ENCODE peak calls at places on chromosome 3, in nine cellular contexts. One of them, this sample, is unnamed.

GRCh38 chr3:50491023-50491422 is 12.4 kb downstream of the CACNA2D2 start:
- ATAC-seq in pancreas: no peak
- ATAC-seq in activated naive CD8-positive, alpha-beta T cell treated with anti-CD3 and anti-CD28 coated beads, Interleukin-2, amount 10 ng/mL, durations not matched to agents 7 days and 5 days: peak; percentile 43
- ATAC-seq in stimulated activated effector memory CD8-positive, alpha-beta T cell treated with anti-CD3 and anti-CD28 coated beads, Interleukin-12 subunit alpha, Interleukin-12 subunit beta, amount 100 ng/mL, for 72 hours: peak; percentile 55
- ATAC-seq in Right ventricle myocardium inferior: no peak
- ATAC-seq in mucosa of descending colon: no peak
- ATAC-seq in CD4-positive, alpha-beta T cell: no peak
- ATAC-seq in activated CD8-positive, alpha-beta T cell treated with anti-CD3 and anti-CD28 coated beads for 36 hours: peak; percentile 82
- ATAC-seq in left cardiac atrium: no peak
- ATAC-seq in this sample: no peak

GRCh38 chr3:99498544-99499234 is 139.7 kb upstream of the COL8A1 start:
- ATAC-seq in stimulated activated effector memory CD8-positive, alpha-beta T cell treated with anti-CD3 and anti-CD28 coated beads, Interleukin-12 subunit alpha, Interleukin-12 subunit beta, amount 100 ng/mL, for 72 hours: peak; percentile 37
- ATAC-seq in activated naive CD8-positive, alpha-beta T cell treated with anti-CD3 and anti-CD28 coated beads, Interleukin-2, amount 10 ng/mL, durations not matched to agents 7 days and 5 days: no peak
- ATAC-seq in mucosa of descending colon: no peak
- ATAC-seq in Right ventricle myocardium inferior: peak; percentile 10
- ATAC-seq in pancreas: no peak
- ATAC-seq in left cardiac atrium: peak; percentile 54
- ATAC-seq in CD4-positive, alpha-beta T cell: no peak
- ATAC-seq in activated CD8-positive, alpha-beta T cell treated with anti-CD3 and anti-CD28 coated beads for 36 hours: no peak
- ATAC-seq in this sample: no peak

GRCh38 chr3:185040425-185040824 is 112.4 kb downstream of the C3orf70 start:
- ATAC-seq in left cardiac atrium: no peak
- ATAC-seq in pancreas: no peak
- ATAC-seq in stimulated activated effector memory CD8-positive, alpha-beta T cell treated with anti-CD3 and anti-CD28 coated beads, Interleukin-12 subunit alpha, Interleukin-12 subunit beta, amount 100 ng/mL, for 72 hours: no peak
- ATAC-seq in Right ventricle myocardium inferior: no peak
- ATAC-seq in CD4-positive, alpha-beta T cell: no peak
- ATAC-seq in activated CD8-positive, alpha-beta T cell treated with anti-CD3 and anti-CD28 coated beads for 36 hours: no peak
- ATAC-seq in mucosa of descending colon: no peak
- ATAC-seq in activated naive CD8-positive, alpha-beta T cell treated with anti-CD3 and anti-CD28 coated beads, Interleukin-2, amount 10 ng/mL, durations not matched to agents 7 days and 5 days: no peak
- ATAC-seq in this sample: no peak

GRCh38 chr3:168186293-168186983 is 90.7 kb upstream of the GOLIM4 start:
- ATAC-seq in stimulated activated effector memory CD8-positive, alpha-beta T cell treated with anti-CD3 and anti-CD28 coated beads, Interleukin-12 subunit alpha, Interleukin-12 subunit beta, amount 100 ng/mL, for 72 hours: no peak
- ATAC-seq in mucosa of descending colon: peak; percentile 34
- ATAC-seq in left cardiac atrium: no peak
- ATAC-seq in activated CD8-positive, alpha-beta T cell treated with anti-CD3 and anti-CD28 coated beads for 36 hours: no peak
- ATAC-seq in Right ventricle myocardium inferior: no peak
- ATAC-seq in CD4-positive, alpha-beta T cell: no peak
- ATAC-seq in pancreas: peak; percentile 89
- ATAC-seq in activated naive CD8-positive, alpha-beta T cell treated with anti-CD3 and anti-CD28 coated beads, Interleukin-2, amount 10 ng/mL, durations not matched to agents 7 days and 5 days: no peak
- ATAC-seq in this sample: no peak

GRCh38 chr3:111926266-111926676 is 52.6 kb upstream of the ABHD10 start:
- ATAC-seq in mucosa of descending colon: no peak
- ATAC-seq in stimulated activated effector memory CD8-positive, alpha-beta T cell treated with anti-CD3 and anti-CD28 coated beads, Interleukin-12 subunit alpha, Interleukin-12 subunit beta, amount 100 ng/mL, for 72 hours: no peak
- ATAC-seq in pancreas: no peak
- ATAC-seq in left cardiac atrium: no peak
- ATAC-seq in activated CD8-positive, alpha-beta T cell treated with anti-CD3 and anti-CD28 coated beads for 36 hours: no peak
- ATAC-seq in CD4-positive, alpha-beta T cell: no peak
- ATAC-seq in activated naive CD8-positive, alpha-beta T cell treated with anti-CD3 and anti-CD28 coated beads, Interleukin-2, amount 10 ng/mL, durations not matched to agents 7 days and 5 days: no peak
- ATAC-seq in Right ventricle myocardium inferior: no peak
- ATAC-seq in this sample: no peak

GRCh38 chr3:43810797-43811196 is 120.1 kb downstream of the ABHD5 start:
- ATAC-seq in Right ventricle myocardium inferior: no peak
- ATAC-seq in pancreas: no peak
- ATAC-seq in left cardiac atrium: no peak
- ATAC-seq in activated naive CD8-positive, alpha-beta T cell treated with anti-CD3 and anti-CD28 coated beads, Interleukin-2, amount 10 ng/mL, durations not matched to agents 7 days and 5 days: no peak
- ATAC-seq in stimulated activated effector memory CD8-positive, alpha-beta T cell treated with anti-CD3 and anti-CD28 coated beads, Interleukin-12 subunit alpha, Interleukin-12 subunit beta, amount 100 ng/mL, for 72 hours: no peak
- ATAC-seq in CD4-positive, alpha-beta T cell: no peak
- ATAC-seq in activated CD8-positive, alpha-beta T cell treated with anti-CD3 and anti-CD28 coated beads for 36 hours: no peak
- ATAC-seq in mucosa of descending colon: no peak
- ATAC-seq in this sample: no peak

GRCh38 chr3:66490214-66490613 is 10.6 kb downstream of the LRIG1 start:
- ATAC-seq in left cardiac atrium: no peak
- ATAC-seq in activated CD8-positive, alpha-beta T cell treated with anti-CD3 and anti-CD28 coated beads for 36 hours: peak; percentile 40
- ATAC-seq in mucosa of descending colon: peak; percentile 27
- ATAC-seq in activated naive CD8-positive, alpha-beta T cell treated with anti-CD3 and anti-CD28 coated beads, Interleukin-2, amount 10 ng/mL, durations not matched to agents 7 days and 5 days: peak; percentile 75
- ATAC-seq in CD4-positive, alpha-beta T cell: peak; percentile 52
- ATAC-seq in pancreas: no peak
- ATAC-seq in Right ventricle myocardium inferior: no peak
- ATAC-seq in stimulated activated effector memory CD8-positive, alpha-beta T cell treated with anti-CD3 and anti-CD28 coated beads, Interleukin-12 subunit alpha, Interleukin-12 subunit beta, amount 100 ng/mL, for 72 hours: peak; percentile 60
- ATAC-seq in this sample: peak; percentile 56

GRCh38 chr3:149999421-149999820 is 28.7 kb upstream of the PFN2 start:
- ATAC-seq in activated naive CD8-positive, alpha-beta T cell treated with anti-CD3 and anti-CD28 coated beads, Interleukin-2, amount 10 ng/mL, durations not matched to agents 7 days and 5 days: no peak
- ATAC-seq in activated CD8-positive, alpha-beta T cell treated with anti-CD3 and anti-CD28 coated beads for 36 hours: no peak
- ATAC-seq in mucosa of descending colon: no peak
- ATAC-seq in stimulated activated effector memory CD8-positive, alpha-beta T cell treated with anti-CD3 and anti-CD28 coated beads, Interleukin-12 subunit alpha, Interleukin-12 subunit beta, amount 100 ng/mL, for 72 hours: no peak
- ATAC-seq in Right ventricle myocardium inferior: no peak
- ATAC-seq in CD4-positive, alpha-beta T cell: no peak
- ATAC-seq in pancreas: no peak
- ATAC-seq in left cardiac atrium: no peak
- ATAC-seq in this sample: no peak

GRCh38 chr3:183490653-183491052 is 62.2 kb upstream of the MCF2L2 start:
- ATAC-seq in activated CD8-positive, alpha-beta T cell treated with anti-CD3 and anti-CD28 coated beads for 36 hours: no peak
- ATAC-seq in left cardiac atrium: no peak
- ATAC-seq in pancreas: no peak
- ATAC-seq in CD4-positive, alpha-beta T cell: peak; percentile 68
- ATAC-seq in stimulated activated effector memory CD8-positive, alpha-beta T cell treated with anti-CD3 and anti-CD28 coated beads, Interleukin-12 subunit alpha, Interleukin-12 subunit beta, amount 100 ng/mL, for 72 hours: no peak
- ATAC-seq in Right ventricle myocardium inferior: no peak
- ATAC-seq in activated naive CD8-positive, alpha-beta T cell treated with anti-CD3 and anti-CD28 coated beads, Interleukin-2, amount 10 ng/mL, durations not matched to agents 7 days and 5 days: no peak
- ATAC-seq in mucosa of descending colon: peak; percentile 85
- ATAC-seq in this sample: no peak

GRCh38 chr3:30598663-30599545 is 7.5 kb upstream of the TGFBR2 start:
- ATAC-seq in activated CD8-positive, alpha-beta T cell treated with anti-CD3 and anti-CD28 coated beads for 36 hours: peak; percentile 85
- ATAC-seq in activated naive CD8-positive, alpha-beta T cell treated with anti-CD3 and anti-CD28 coated beads, Interleukin-2, amount 10 ng/mL, durations not matched to agents 7 days and 5 days: peak; percentile 76
- ATAC-seq in CD4-positive, alpha-beta T cell: peak; percentile 65
- ATAC-seq in Right ventricle myocardium inferior: no peak
- ATAC-seq in mucosa of descending colon: no peak
- ATAC-seq in left cardiac atrium: no peak
- ATAC-seq in pancreas: no peak
- ATAC-seq in stimulated activated effector memory CD8-positive, alpha-beta T cell treated with anti-CD3 and anti-CD28 coated beads, Interleukin-12 subunit alpha, Interleukin-12 subunit beta, amount 100 ng/mL, for 72 hours: peak; percentile 79
- ATAC-seq in this sample: no peak

GRCh38 chr3:60010778-60011177 is 961.0 kb upstream of the CFAP20DC start:
- ATAC-seq in Right ventricle myocardium inferior: no peak
- ATAC-seq in activated naive CD8-positive, alpha-beta T cell treated with anti-CD3 and anti-CD28 coated beads, Interleukin-2, amount 10 ng/mL, durations not matched to agents 7 days and 5 days: peak; percentile 100
- ATAC-seq in left cardiac atrium: no peak
- ATAC-seq in CD4-positive, alpha-beta T cell: peak; percentile 94
- ATAC-seq in activated CD8-positive, alpha-beta T cell treated with anti-CD3 and anti-CD28 coated beads for 36 hours: peak; percentile 97
- ATAC-seq in stimulated activated effector memory CD8-positive, alpha-beta T cell treated with anti-CD3 and anti-CD28 coated beads, Interleukin-12 subunit alpha, Interleukin-12 subunit beta, amount 100 ng/mL, for 72 hours: peak; percentile 99
- ATAC-seq in pancreas: no peak
- ATAC-seq in mucosa of descending colon: peak; percentile 87
- ATAC-seq in this sample: no peak

GRCh38 chr3:50246517-50246954 is 10.5 kb downstream of the GNAI2 start:
- ATAC-seq in pancreas: peak; percentile 16
- ATAC-seq in Right ventricle myocardium inferior: peak; percentile 22
- ATAC-seq in CD4-positive, alpha-beta T cell: peak; percentile 86
- ATAC-seq in activated CD8-positive, alpha-beta T cell treated with anti-CD3 and anti-CD28 coated beads for 36 hours: peak; percentile 84
- ATAC-seq in mucosa of descending colon: peak; percentile 48
- ATAC-seq in stimulated activated effector memory CD8-positive, alpha-beta T cell treated with anti-CD3 and anti-CD28 coated beads, Interleukin-12 subunit alpha, Interleukin-12 subunit beta, amount 100 ng/mL, for 72 hours: peak; percentile 90
- ATAC-seq in left cardiac atrium: peak; percentile 44
- ATAC-seq in activated naive CD8-positive, alpha-beta T cell treated with anti-CD3 and anti-CD28 coated beads, Interleukin-2, amount 10 ng/mL, durations not matched to agents 7 days and 5 days: peak; percentile 84
- ATAC-seq in this sample: peak; percentile 44

GRCh38 chr3:130939753-130940152 is 45.9 kb downstream of the ATP2C1 start:
- ATAC-seq in stimulated activated effector memory CD8-positive, alpha-beta T cell treated with anti-CD3 and anti-CD28 coated beads, Interleukin-12 subunit alpha, Interleukin-12 subunit beta, amount 100 ng/mL, for 72 hours: no peak
- ATAC-seq in mucosa of descending colon: no peak
- ATAC-seq in CD4-positive, alpha-beta T cell: no peak
- ATAC-seq in Right ventricle myocardium inferior: peak; percentile 28
- ATAC-seq in activated naive CD8-positive, alpha-beta T cell treated with anti-CD3 and anti-CD28 coated beads, Interleukin-2, amount 10 ng/mL, durations not matched to agents 7 days and 5 days: no peak
- ATAC-seq in pancreas: no peak
- ATAC-seq in activated CD8-positive, alpha-beta T cell treated with anti-CD3 and anti-CD28 coated beads for 36 hours: no peak
- ATAC-seq in left cardiac atrium: peak; percentile 64
- ATAC-seq in this sample: no peak

GRCh38 chr3:34056951-34057390 is 258.5 kb downstream of the PDCD6IP start:
- ATAC-seq in mucosa of descending colon: no peak
- ATAC-seq in CD4-positive, alpha-beta T cell: no peak
- ATAC-seq in Right ventricle myocardium inferior: no peak
- ATAC-seq in activated CD8-positive, alpha-beta T cell treated with anti-CD3 and anti-CD28 coated beads for 36 hours: peak; percentile 61
- ATAC-seq in activated naive CD8-positive, alpha-beta T cell treated with anti-CD3 and anti-CD28 coated beads, Interleukin-2, amount 10 ng/mL, durations not matched to agents 7 days and 5 days: no peak
- ATAC-seq in left cardiac atrium: no peak
- ATAC-seq in pancreas: no peak
- ATAC-seq in stimulated activated effector memory CD8-positive, alpha-beta T cell treated with anti-CD3 and anti-CD28 coated beads, Interleukin-12 subunit alpha, Interleukin-12 subunit beta, amount 100 ng/mL, for 72 hours: peak; percentile 94
- ATAC-seq in this sample: no peak

GRCh38 chr3:73324203-73325155 is 263.0 kb downstream of the EBLN2 start:
- ATAC-seq in mucosa of descending colon: peak; percentile 49
- ATAC-seq in activated CD8-positive, alpha-beta T cell treated with anti-CD3 and anti-CD28 coated beads for 36 hours: no peak
- ATAC-seq in Right ventricle myocardium inferior: no peak
- ATAC-seq in stimulated activated effector memory CD8-positive, alpha-beta T cell treated with anti-CD3 and anti-CD28 coated beads, Interleukin-12 subunit alpha, Interleukin-12 subunit beta, amount 100 ng/mL, for 72 hours: no peak
- ATAC-seq in CD4-positive, alpha-beta T cell: no peak
- ATAC-seq in pancreas: peak; percentile 21
- ATAC-seq in activated naive CD8-positive, alpha-beta T cell treated with anti-CD3 and anti-CD28 coated beads, Interleukin-2, amount 10 ng/mL, durations not matched to agents 7 days and 5 days: no peak
- ATAC-seq in left cardiac atrium: peak; percentile 30
- ATAC-seq in this sample: no peak

GRCh38 chr3:134516905-134517304 is 31.0 kb downstream of the CEP63 start:
- ATAC-seq in left cardiac atrium: peak; percentile 21
- ATAC-seq in pancreas: no peak
- ATAC-seq in mucosa of descending colon: no peak
- ATAC-seq in stimulated activated effector memory CD8-positive, alpha-beta T cell treated with anti-CD3 and anti-CD28 coated beads, Interleukin-12 subunit alpha, Interleukin-12 subunit beta, amount 100 ng/mL, for 72 hours: no peak
- ATAC-seq in CD4-positive, alpha-beta T cell: no peak
- ATAC-seq in activated naive CD8-positive, alpha-beta T cell treated with anti-CD3 and anti-CD28 coated beads, Interleukin-2, amount 10 ng/mL, durations not matched to agents 7 days and 5 days: no peak
- ATAC-seq in activated CD8-positive, alpha-beta T cell treated with anti-CD3 and anti-CD28 coated beads for 36 hours: no peak
- ATAC-seq in Right ventricle myocardium inferior: peak; percentile 72
- ATAC-seq in this sample: no peak

GRCh38 chr3:51777985-51778384 is 1.1 kb downstream of the IQCF6 start:
- ATAC-seq in CD4-positive, alpha-beta T cell: no peak
- ATAC-seq in left cardiac atrium: peak; percentile 85
- ATAC-seq in Right ventricle myocardium inferior: peak; percentile 87
- ATAC-seq in activated CD8-positive, alpha-beta T cell treated with anti-CD3 and anti-CD28 coated beads for 36 hours: no peak
- ATAC-seq in pancreas: peak; percentile 64
- ATAC-seq in mucosa of descending colon: no peak
- ATAC-seq in stimulated activated effector memory CD8-positive, alpha-beta T cell treated with anti-CD3 and anti-CD28 coated beads, Interleukin-12 subunit alpha, Interleukin-12 subunit beta, amount 100 ng/mL, for 72 hours: no peak
- ATAC-seq in activated naive CD8-positive, alpha-beta T cell treated with anti-CD3 and anti-CD28 coated beads, Interleukin-2, amount 10 ng/mL, durations not matched to agents 7 days and 5 days: no peak
- ATAC-seq in this sample: no peak

GRCh38 chr3:182618981-182619591 is 174.2 kb upstream of the ATP11B start:
- ATAC-seq in Right ventricle myocardium inferior: no peak
- ATAC-seq in stimulated activated effector memory CD8-positive, alpha-beta T cell treated with anti-CD3 and anti-CD28 coated beads, Interleukin-12 subunit alpha, Interleukin-12 subunit beta, amount 100 ng/mL, for 72 hours: peak; percentile 42
- ATAC-seq in activated CD8-positive, alpha-beta T cell treated with anti-CD3 and anti-CD28 coated beads for 36 hours: no peak
- ATAC-seq in CD4-positive, alpha-beta T cell: no peak
- ATAC-seq in pancreas: no peak
- ATAC-seq in left cardiac atrium: no peak
- ATAC-seq in mucosa of descending colon: peak; percentile 58
- ATAC-seq in activated naive CD8-positive, alpha-beta T cell treated with anti-CD3 and anti-CD28 coated beads, Interleukin-2, amount 10 ng/mL, durations not matched to agents 7 days and 5 days: no peak
- ATAC-seq in this sample: no peak

GRCh38 chr3:149528344-149528657 is 53.8 kb downstream of the TM4SF4 start:
- ATAC-seq in stimulated activated effector memory CD8-positive, alpha-beta T cell treated with anti-CD3 and anti-CD28 coated beads, Interleukin-12 subunit alpha, Interleukin-12 subunit beta, amount 100 ng/mL, for 72 hours: no peak
- ATAC-seq in pancreas: no peak
- ATAC-seq in Right ventricle myocardium inferior: no peak
- ATAC-seq in left cardiac atrium: no peak
- ATAC-seq in CD4-positive, alpha-beta T cell: no peak
- ATAC-seq in mucosa of descending colon: peak; percentile 83
- ATAC-seq in activated naive CD8-positive, alpha-beta T cell treated with anti-CD3 and anti-CD28 coated beads, Interleukin-2, amount 10 ng/mL, durations not matched to agents 7 days and 5 days: no peak
- ATAC-seq in activated CD8-positive, alpha-beta T cell treated with anti-CD3 and anti-CD28 coated beads for 36 hours: no peak
- ATAC-seq in this sample: no peak

GRCh38 chr3:52845157-52845556 is 10.3 kb upstream of the MUSTN1 start:
- ATAC-seq in activated CD8-positive, alpha-beta T cell treated with anti-CD3 and anti-CD28 coated beads for 36 hours: no peak
- ATAC-seq in left cardiac atrium: peak; percentile 65
- ATAC-seq in activated naive CD8-positive, alpha-beta T cell treated with anti-CD3 and anti-CD28 coated beads, Interleukin-2, amount 10 ng/mL, durations not matched to agents 7 days and 5 days: no peak
- ATAC-seq in Right ventricle myocardium inferior: peak; percentile 70
- ATAC-seq in mucosa of descending colon: peak; percentile 50
- ATAC-seq in pancreas: peak; percentile 86
- ATAC-seq in stimulated activated effector memory CD8-positive, alpha-beta T cell treated with anti-CD3 and anti-CD28 coated beads, Interleukin-12 subunit alpha, Interleukin-12 subunit beta, amount 100 ng/mL, for 72 hours: no peak
- ATAC-seq in CD4-positive, alpha-beta T cell: no peak
- ATAC-seq in this sample: peak; percentile 75

GRCh38 chr3:64685800-64686445 is 1.9 kb downstream of the ADAMTS9 start:
- ATAC-seq in Right ventricle myocardium inferior: peak; percentile 93
- ATAC-seq in CD4-positive, alpha-beta T cell: no peak
- ATAC-seq in left cardiac atrium: peak; percentile 91
- ATAC-seq in mucosa of descending colon: peak; percentile 88
- ATAC-seq in stimulated activated effector memory CD8-positive, alpha-beta T cell treated with anti-CD3 and anti-CD28 coated beads, Interleukin-12 subunit alpha, Interleukin-12 subunit beta, amount 100 ng/mL, for 72 hours: no peak
- ATAC-seq in activated naive CD8-positive, alpha-beta T cell treated with anti-CD3 and anti-CD28 coated beads, Interleukin-2, amount 10 ng/mL, durations not matched to agents 7 days and 5 days: no peak
- ATAC-seq in activated CD8-positive, alpha-beta T cell treated with anti-CD3 and anti-CD28 coated beads for 36 hours: no peak
- ATAC-seq in pancreas: peak; percentile 84
- ATAC-seq in this sample: peak; percentile 91

GRCh38 chr3:100386437-100387064 is 14.3 kb downstream of the TOMM70 start:
- ATAC-seq in left cardiac atrium: no peak
- ATAC-seq in CD4-positive, alpha-beta T cell: no peak
- ATAC-seq in pancreas: peak; percentile 83
- ATAC-seq in Right ventricle myocardium inferior: peak; percentile 79
- ATAC-seq in activated naive CD8-positive, alpha-beta T cell treated with anti-CD3 and anti-CD28 coated beads, Interleukin-2, amount 10 ng/mL, durations not matched to agents 7 days and 5 days: no peak
- ATAC-seq in activated CD8-positive, alpha-beta T cell treated with anti-CD3 and anti-CD28 coated beads for 36 hours: no peak
- ATAC-seq in mucosa of descending colon: no peak
- ATAC-seq in stimulated activated effector memory CD8-positive, alpha-beta T cell treated with anti-CD3 and anti-CD28 coated beads, Interleukin-12 subunit alpha, Interleukin-12 subunit beta, amount 100 ng/mL, for 72 hours: no peak
- ATAC-seq in this sample: no peak

GRCh38 chr3:13669457-13669856 is 120.5 kb downstream of the FBLN2 start:
- ATAC-seq in CD4-positive, alpha-beta T cell: no peak
- ATAC-seq in mucosa of descending colon: no peak
- ATAC-seq in stimulated activated effector memory CD8-positive, alpha-beta T cell treated with anti-CD3 and anti-CD28 coated beads, Interleukin-12 subunit alpha, Interleukin-12 subunit beta, amount 100 ng/mL, for 72 hours: no peak
- ATAC-seq in activated CD8-positive, alpha-beta T cell treated with anti-CD3 and anti-CD28 coated beads for 36 hours: no peak
- ATAC-seq in pancreas: no peak
- ATAC-seq in left cardiac atrium: no peak
- ATAC-seq in Right ventricle myocardium inferior: no peak
- ATAC-seq in activated naive CD8-positive, alpha-beta T cell treated with anti-CD3 and anti-CD28 coated beads, Interleukin-2, amount 10 ng/mL, durations not matched to agents 7 days and 5 days: no peak
- ATAC-seq in this sample: no peak

GRCh38 chr3:51501833-51502561 is 2.2 kb upstream of the DCAF1 start:
- ATAC-seq in Right ventricle myocardium inferior: peak; percentile 18
- ATAC-seq in mucosa of descending colon: peak; percentile 12
- ATAC-seq in stimulated activated effector memory CD8-positive, alpha-beta T cell treated with anti-CD3 and anti-CD28 coated beads, Interleukin-12 subunit alpha, Interleukin-12 subunit beta, amount 100 ng/mL, for 72 hours: peak; percentile 11
- ATAC-seq in CD4-positive, alpha-beta T cell: peak; percentile 18
- ATAC-seq in left cardiac atrium: peak; percentile 9
- ATAC-seq in activated naive CD8-positive, alpha-beta T cell treated with anti-CD3 and anti-CD28 coated beads, Interleukin-2, amount 10 ng/mL, durations not matched to agents 7 days and 5 days: no peak
- ATAC-seq in activated CD8-positive, alpha-beta T cell treated with anti-CD3 and anti-CD28 coated beads for 36 hours: peak; percentile 19
- ATAC-seq in pancreas: peak; percentile 18
- ATAC-seq in this sample: no peak

GRCh38 chr3:185549111-185549510 is 3.3 kb downstream of the LIPH start:
- ATAC-seq in CD4-positive, alpha-beta T cell: no peak
- ATAC-seq in activated naive CD8-positive, alpha-beta T cell treated with anti-CD3 and anti-CD28 coated beads, Interleukin-2, amount 10 ng/mL, durations not matched to agents 7 days and 5 days: no peak
- ATAC-seq in activated CD8-positive, alpha-beta T cell treated with anti-CD3 and anti-CD28 coated beads for 36 hours: peak; percentile 51
- ATAC-seq in mucosa of descending colon: peak; percentile 15
- ATAC-seq in pancreas: peak; percentile 59
- ATAC-seq in left cardiac atrium: peak; percentile 94
- ATAC-seq in stimulated activated effector memory CD8-positive, alpha-beta T cell treated with anti-CD3 and anti-CD28 coated beads, Interleukin-12 subunit alpha, Interleukin-12 subunit beta, amount 100 ng/mL, for 72 hours: no peak
- ATAC-seq in Right ventricle myocardium inferior: peak; percentile 31
- ATAC-seq in this sample: peak; percentile 76

GRCh38 chr3:127651516-127652172 is 21.1 kb upstream of the ABTB1 start:
- ATAC-seq in CD4-positive, alpha-beta T cell: no peak
- ATAC-seq in Right ventricle myocardium inferior: no peak
- ATAC-seq in stimulated activated effector memory CD8-positive, alpha-beta T cell treated with anti-CD3 and anti-CD28 coated beads, Interleukin-12 subunit alpha, Interleukin-12 subunit beta, amount 100 ng/mL, for 72 hours: no peak
- ATAC-seq in activated CD8-positive, alpha-beta T cell treated with anti-CD3 and anti-CD28 coated beads for 36 hours: no peak
- ATAC-seq in mucosa of descending colon: no peak
- ATAC-seq in activated naive CD8-positive, alpha-beta T cell treated with anti-CD3 and anti-CD28 coated beads, Interleukin-2, amount 10 ng/mL, durations not matched to agents 7 days and 5 days: no peak
- ATAC-seq in pancreas: no peak
- ATAC-seq in left cardiac atrium: no peak
- ATAC-seq in this sample: peak; percentile 18

GRCh38 chr3:52534281-52535183 is 875 bp upstream of the NT5DC2 start:
- ATAC-seq in activated naive CD8-positive, alpha-beta T cell treated with anti-CD3 and anti-CD28 coated beads, Interleukin-2, amount 10 ng/mL, durations not matched to agents 7 days and 5 days: no peak
- ATAC-seq in left cardiac atrium: no peak
- ATAC-seq in stimulated activated effector memory CD8-positive, alpha-beta T cell treated with anti-CD3 and anti-CD28 coated beads, Interleukin-12 subunit alpha, Interleukin-12 subunit beta, amount 100 ng/mL, for 72 hours: no peak
- ATAC-seq in CD4-positive, alpha-beta T cell: no peak
- ATAC-seq in pancreas: no peak
- ATAC-seq in mucosa of descending colon: no peak
- ATAC-seq in activated CD8-positive, alpha-beta T cell treated with anti-CD3 and anti-CD28 coated beads for 36 hours: no peak
- ATAC-seq in Right ventricle myocardium inferior: no peak
- ATAC-seq in this sample: no peak

GRCh38 chr3:31232049-31233040 is 300.4 kb upstream of the STT3B start:
- ATAC-seq in activated CD8-positive, alpha-beta T cell treated with anti-CD3 and anti-CD28 coated beads for 36 hours: no peak
- ATAC-seq in left cardiac atrium: peak; percentile 69
- ATAC-seq in pancreas: no peak
- ATAC-seq in activated naive CD8-positive, alpha-beta T cell treated with anti-CD3 and anti-CD28 coated beads, Interleukin-2, amount 10 ng/mL, durations not matched to agents 7 days and 5 days: no peak
- ATAC-seq in CD4-positive, alpha-beta T cell: no peak
- ATAC-seq in stimulated activated effector memory CD8-positive, alpha-beta T cell treated with anti-CD3 and anti-CD28 coated beads, Interleukin-12 subunit alpha, Interleukin-12 subunit beta, amount 100 ng/mL, for 72 hours: no peak
- ATAC-seq in Right ventricle myocardium inferior: peak; percentile 63
- ATAC-seq in mucosa of descending colon: peak; percentile 46
- ATAC-seq in this sample: peak; percentile 44

GRCh38 chr3:43473228-43473627 is 148.6 kb downstream of the ANO10 start:
- ATAC-seq in left cardiac atrium: no peak
- ATAC-seq in pancreas: no peak
- ATAC-seq in activated naive CD8-positive, alpha-beta T cell treated with anti-CD3 and anti-CD28 coated beads, Interleukin-2, amount 10 ng/mL, durations not matched to agents 7 days and 5 days: no peak
- ATAC-seq in Right ventricle myocardium inferior: no peak
- ATAC-seq in mucosa of descending colon: no peak
- ATAC-seq in stimulated activated effector memory CD8-positive, alpha-beta T cell treated with anti-CD3 and anti-CD28 coated beads, Interleukin-12 subunit alpha, Interleukin-12 subunit beta, amount 100 ng/mL, for 72 hours: no peak
- ATAC-seq in CD4-positive, alpha-beta T cell: no peak
- ATAC-seq in activated CD8-positive, alpha-beta T cell treated with anti-CD3 and anti-CD28 coated beads for 36 hours: no peak
- ATAC-seq in this sample: no peak

GRCh38 chr3:127767126-127767525 is 55.2 kb downstream of the MGLL start:
- ATAC-seq in mucosa of descending colon: peak; percentile 32
- ATAC-seq in left cardiac atrium: no peak
- ATAC-seq in CD4-positive, alpha-beta T cell: no peak
- ATAC-seq in pancreas: peak; percentile 77
- ATAC-seq in stimulated activated effector memory CD8-positive, alpha-beta T cell treated with anti-CD3 and anti-CD28 coated beads, Interleukin-12 subunit alpha, Interleukin-12 subunit beta, amount 100 ng/mL, for 72 hours: no peak
- ATAC-seq in activated CD8-positive, alpha-beta T cell treated with anti-CD3 and anti-CD28 coated beads for 36 hours: no peak
- ATAC-seq in Right ventricle myocardium inferior: no peak
- ATAC-seq in activated naive CD8-positive, alpha-beta T cell treated with anti-CD3 and anti-CD28 coated beads, Interleukin-2, amount 10 ng/mL, durations not matched to agents 7 days and 5 days: no peak
- ATAC-seq in this sample: no peak

GRCh38 chr3:24128195-24129005 is 183.3 kb downstream of the NR1D2 start:
- ATAC-seq in Right ventricle myocardium inferior: peak; percentile 48
- ATAC-seq in stimulated activated effector memory CD8-positive, alpha-beta T cell treated with anti-CD3 and anti-CD28 coated beads, Interleukin-12 subunit alpha, Interleukin-12 subunit beta, amount 100 ng/mL, for 72 hours: no peak
- ATAC-seq in left cardiac atrium: peak; percentile 77
- ATAC-seq in pancreas: no peak
- ATAC-seq in activated CD8-positive, alpha-beta T cell treated with anti-CD3 and anti-CD28 coated beads for 36 hours: no peak
- ATAC-seq in mucosa of descending colon: no peak
- ATAC-seq in activated naive CD8-positive, alpha-beta T cell treated with anti-CD3 and anti-CD28 coated beads, Interleukin-2, amount 10 ng/mL, durations not matched to agents 7 days and 5 days: no peak
- ATAC-seq in CD4-positive, alpha-beta T cell: no peak
- ATAC-seq in this sample: peak; percentile 81